ENCODE peak calls at places on chromosomes 2 and 18, in nine cellular contexts. R is AG09319; Q is HEK293T; A is effector memory CD8-positive, alpha-beta T cell; E is B cell; U is tibial artery; F is activated CD8-positive, alpha-beta memory T cell treated with anti-CD3 and anti-CD28 coated beads, Interleukin-2, amount 50 U/mL, for 48 hours; M is activated CD4-positive, alpha-beta T cell treated with anti-CD3 and anti-CD28 coated beads for 24 hours; W is lower lobe of right lung. N is an unnamed sample.

GRCh38 chr2:205563646-205564045 is 118.7 kb upstream of the NRP2 start:
- DNase-seq in R (no peak), Q (peak), A (no peak), E (no peak), U (peak), F (peak), M (no peak), W (peak), N (no peak)

GRCh38 chr2:190382851-190383250 is 25.3 kb upstream of the MFSD6 start:
- DNase-seq in R (no peak), Q (peak), A (peak), E (peak), U (no peak), F (no peak), M (no peak), W (no peak), N (peak)

GRCh38 chr2:219273887-219274391 is 5.2 kb upstream of the DNAJB2 start:
- DNase-seq in R (no peak), Q (no peak), A (no peak), E (no peak), U (no peak), F (no peak), M (no peak), W (no peak), N (peak)

GRCh38 chr2:50551868-50552267 is 480.1 kb downstream of the NRXN1 start:
- DNase-seq in R (no peak), Q (no peak), A (no peak), E (no peak), U (no peak), F (no peak), M (no peak), W (no peak), N (no peak)

GRCh38 chr18:32920796-32921787 is 148.3 kb upstream of the KLHL14 start:
- DNase-seq in R (peak), Q (no peak), A (no peak), E (no peak), U (no peak), F (no peak), M (no peak), W (no peak), N (peak)

GRCh38 chr2:197356136-197356535 is 45.6 kb upstream of the ANKRD44 start:
- DNase-seq in R (no peak), Q (peak), A (peak), E (no peak), U (no peak), F (no peak), M (no peak), W (no peak), N (no peak)

GRCh38 chr2:182368446-182368845 is 58.4 kb downstream of the PDE1A start:
- DNase-seq in R (peak), Q (no peak), A (no peak), E (no peak), U (no peak), F (no peak), M (no peak), W (no peak), N (no peak)

GRCh38 chr2:45494275-45494977 is 116.6 kb downstream of the SRBD1 start:
- DNase-seq in R (peak), Q (peak), A (peak), E (peak), U (no peak), F (no peak), M (no peak), W (no peak), N (peak)

GRCh38 chr2:143939976-143940375 is 579.9 kb downstream of the ZEB2 start:
- DNase-seq in R (no peak), Q (no peak), A (no peak), E (no peak), U (no peak), F (no peak), M (no peak), W (no peak), N (no peak)

GRCh38 chr18:26482567-26482966 is 65.8 kb downstream of the KCTD1 start:
- DNase-seq in R (no peak), Q (no peak), A (no peak), E (no peak), U (no peak), F (no peak), M (no peak), W (no peak), N (peak)

GRCh38 chr2:60867848-60868247 is 13.5 kb upstream of the REL start:
- DNase-seq in R (no peak), Q (no peak), A (peak), E (peak), U (peak), F (no peak), M (no peak), W (no peak), N (no peak)

GRCh38 chr2:122366427-122366826 is 611.0 kb downstream of the TSN start:
- DNase-seq in R (no peak), Q (no peak), A (no peak), E (no peak), U (no peak), F (no peak), M (no peak), W (no peak), N (no peak)

GRCh38 chr2:238523158-238524110 is 96.7 kb downstream of the ASB1 start:
- DNase-seq in R (peak), Q (no peak), A (no peak), E (no peak), U (peak), F (no peak), M (no peak), W (no peak), N (no peak)

GRCh38 chr2:11750917-11751316 is 4.5 kb downstream of the LPIN1 start:
- DNase-seq in R (no peak), Q (no peak), A (peak), E (no peak), U (no peak), F (no peak), M (no peak), W (no peak), N (peak)

GRCh38 chr2:182816856-182817255 is 49.6 kb downstream of the FRZB start:
- DNase-seq in R (peak), Q (no peak), A (no peak), E (no peak), U (no peak), F (no peak), M (no peak), W (no peak), N (no peak)

GRCh38 chr2:72917138-72917874 is at the start of gene EMX1:
- DNase-seq in R (no peak), Q (peak), A (peak), E (peak), U (no peak), F (peak), M (peak), W (peak), N (peak)

GRCh38 chr2:140643761-140644187 is 1487.0 kb downstream of the LRP1B start:
- DNase-seq in R (no peak), Q (no peak), A (no peak), E (no peak), U (no peak), F (no peak), M (no peak), W (no peak), N (no peak)

GRCh38 chr2:133837441-133838090 is 269.3 kb upstream of the NCKAP5 start:
- DNase-seq in R (no peak), Q (no peak), A (no peak), E (no peak), U (no peak), F (no peak), M (no peak), W (no peak), N (no peak)

GRCh38 chr2:73266061-73266891 is 18.0 kb downstream of the FBXO41 start:
- DNase-seq in R (no peak), Q (no peak), A (no peak), E (no peak), U (no peak), F (no peak), M (no peak), W (no peak), N (peak)

GRCh38 chr2:108396845-108397244 is 19.1 kb downstream of the SULT1C4 start:
- DNase-seq in R (no peak), Q (no peak), A (no peak), E (no peak), U (no peak), F (no peak), M (no peak), W (no peak), N (peak)

GRCh38 chr2:105888625-105889024 is 143.9 kb downstream of the NCK2 start:
- DNase-seq in R (no peak), Q (peak), A (peak), E (no peak), U (no peak), F (no peak), M (no peak), W (no peak), N (no peak)

GRCh38 chr2:9702604-9703084 is 71.8 kb upstream of the YWHAQ start:
- DNase-seq in R (no peak), Q (no peak), A (no peak), E (no peak), U (no peak), F (no peak), M (no peak), W (no peak), N (no peak)

GRCh38 chr2:105919826-105920225 is 175.1 kb downstream of the NCK2 start:
- DNase-seq in R (no peak), Q (peak), A (peak), E (no peak), U (no peak), F (peak), M (peak), W (no peak), N (no peak)